ENCODE peak calls at places on chromosome 12, in ten cellular contexts. N is endothelial cell; P is pons; Y is stimulated activated CD8-positive, alpha-beta memory T cell treated with anti-CD3 and anti-CD28 coated beads, Interleukin-7, amount 100 ng/mL, for 24 hours; A is stromal cell of bone marrow; K is fibroblast of the conjunctiva; U is cardiac fibroblast; M is chondrocyte; T is colonic mucosa; O is SW480. W is an unnamed sample.

GRCh38 chr12:130013771-130014484 is 110.1 kb upstream of the TMEM132D start:
- DNase-seq in A (no peak), T (peak; percentile 45), O (peak; percentile 52), K (peak; percentile 10), N (no peak), P (peak; percentile 77), U (peak; percentile 40), Y (peak; percentile 21), M (no peak), W (no peak)

GRCh38 chr12:104177663-104178501 is 37.7 kb upstream of the TXNRD1 start:
- DNase-seq in O (peak; percentile 56), M (no peak), U (peak; percentile 98), K (peak; percentile 98), Y (no peak), P (peak; percentile 8), T (peak; percentile 49), N (no peak), A (peak; percentile 97), W (no peak)

GRCh38 chr12:47218191-47218654 is 138.5 kb upstream of the AMIGO2 start:
- DNase-seq in A (no peak), M (no peak), O (no peak), N (no peak), T (no peak), K (no peak), P (peak; percentile 30), Y (no peak), U (no peak), W (no peak)

GRCh38 chr12:109604902-109605536 is 31.4 kb downstream of the MVK start:
- DNase-seq in O (no peak), Y (no peak), A (no peak), U (no peak), M (no peak), K (no peak), N (no peak), T (no peak), P (no peak), W (no peak)

GRCh38 chr12:91483471-91483985 is 300.9 kb upstream of the DCN start:
- DNase-seq in P (no peak), U (peak; percentile 36), N (no peak), K (no peak), O (no peak), T (no peak), Y (no peak), A (no peak), M (no peak), W (no peak)

GRCh38 chr12:56565510-56566101 is 44.0 kb downstream of the RBMS2 start:
- DNase-seq in K (peak; percentile 75), M (no peak), N (peak; percentile 72), O (no peak), U (peak; percentile 87), T (peak; percentile 76), A (peak; percentile 79), P (peak; percentile 44), Y (no peak), W (peak; percentile 71)

GRCh38 chr12:113825705-113826104 is 140.4 kb downstream of the RBM19 start:
- DNase-seq in A (no peak), Y (no peak), P (no peak), O (no peak), N (no peak), K (no peak), M (no peak), U (no peak), T (no peak), W (no peak)

GRCh38 chr12:15987696-15988095 is 76.6 kb downstream of the DERA start:
- DNase-seq in N (no peak), O (no peak), Y (no peak), K (no peak), T (no peak), M (no peak), A (no peak), P (no peak), U (no peak), W (no peak)

GRCh38 chr12:46669720-46670119 is 156.1 kb downstream of the SLC38A4 start:
- DNase-seq in M (no peak), P (no peak), N (no peak), U (no peak), K (no peak), Y (no peak), T (no peak), A (no peak), O (no peak), W (no peak)

GRCh38 chr12:96658075-96658474 is 168.7 kb downstream of the CFAP54 start:
- DNase-seq in K (no peak), A (no peak), Y (no peak), T (no peak), U (no peak), O (no peak), N (no peak), P (no peak), M (no peak), W (no peak)

GRCh38 chr12:65324551-65324950 is 46.1 kb downstream of the MSRB3 start:
- DNase-seq in N (no peak), A (no peak), O (no peak), M (no peak), T (no peak), U (no peak), P (no peak), Y (no peak), K (no peak), W (no peak)

GRCh38 chr12:64497903-64498302 is 46.0 kb downstream of the TBK1 start:
- DNase-seq in U (no peak), K (no peak), P (no peak), N (no peak), T (no peak), M (no peak), A (no peak), Y (no peak), O (no peak), W (no peak)

GRCh38 chr12:7096006-7096903 is 4.0 kb upstream of the C1R start:
- DNase-seq in Y (no peak), O (no peak), A (no peak), P (no peak), M (peak; percentile 65), T (no peak), K (no peak), U (no peak), N (no peak), W (no peak)

GRCh38 chr12:32457251-32458025 is 58.1 kb downstream of the FGD4 start:
- DNase-seq in T (no peak), U (peak; percentile 69), A (peak; percentile 6), P (no peak), Y (no peak), M (no peak), N (no peak), O (no peak), K (no peak), W (no peak)

GRCh38 chr12:70638639-70639349 is 1.6 kb upstream of the PTPRB start:
- DNase-seq in U (no peak), O (no peak), N (no peak), A (no peak), P (no peak), T (no peak), Y (no peak), M (no peak), K (no peak), W (no peak)

GRCh38 chr12:54357802-54358619 is 6.3 kb downstream of the GPR84 start:
- DNase-seq in T (no peak), O (no peak), P (peak; percentile 52), A (no peak), Y (no peak), K (no peak), M (no peak), N (no peak), U (peak; percentile 53), W (no peak)

GRCh38 chr12:111819191-111820158 is 22.6 kb upstream of the MAPKAPK5 start:
- DNase-seq in P (no peak), K (no peak), U (no peak), O (no peak), Y (no peak), A (no peak), T (peak; percentile 50), M (no peak), N (no peak), W (no peak)

GRCh38 chr12:17357396-17357795 is 732.6 kb downstream of the RERGL start:
- DNase-seq in N (no peak), M (no peak), P (no peak), K (no peak), U (no peak), T (no peak), O (no peak), A (no peak), Y (no peak), W (no peak)

GRCh38 chr12:132143328-132144071 is 619 bp downstream of the DDX51 start:
- DNase-seq in T (no peak), Y (no peak), P (no peak), O (no peak), N (no peak), K (no peak), A (no peak), M (peak; percentile 86), U (no peak), W (peak; percentile 82)

GRCh38 chr12:5969156-5969973 is 24.3 kb upstream of the ANO2 start:
- DNase-seq in T (peak; percentile 9), U (no peak), Y (no peak), M (no peak), K (no peak), P (no peak), A (no peak), N (no peak), O (no peak), W (no peak)

GRCh38 chr12:58378038-58378437 is 436.7 kb downstream of the ATP23 start:
- DNase-seq in M (no peak), U (peak; percentile 64), K (peak; percentile 33), Y (no peak), T (no peak), A (no peak), O (no peak), P (no peak), N (no peak), W (no peak)

GRCh38 chr12:4449862-4450222 is 4.2 kb upstream of the FGF6 start:
- DNase-seq in N (no peak), K (no peak), P (no peak), M (no peak), O (no peak), T (no peak), U (no peak), Y (no peak), A (no peak), W (no peak)

GRCh38 chr12:666766-667308 is 3.6 kb upstream of the NINJ2 start:
- DNase-seq in A (no peak), K (no peak), N (no peak), P (no peak), T (no peak), U (peak; percentile 51), O (peak; percentile 54), Y (no peak), M (no peak), W (no peak)

GRCh38 chr12:39587247-39587646 is 32.4 kb downstream of the ABCD2 start:
- DNase-seq in Y (no peak), P (no peak), U (peak; percentile 52), K (no peak), A (no peak), T (no peak), N (no peak), M (no peak), O (no peak), W (no peak)

GRCh38 chr12:90290980-90291975 is 582.6 kb upstream of the ATP2B1 start:
- DNase-seq in U (no peak), T (no peak), N (no peak), O (no peak), P (no peak), K (no peak), Y (no peak), M (no peak), A (no peak), W (no peak)

GRCh38 chr12:6843118-6843902 is 2.6 kb downstream of the GNB3 start:
- DNase-seq in Y (no peak), O (peak; percentile 41), K (no peak), M (no peak), N (peak; percentile 36), P (no peak), A (no peak), T (no peak), U (no peak), W (no peak)

GRCh38 chr12:126383506-126383905 is 1318.3 kb downstream of the AACS start:
- DNase-seq in M (no peak), Y (no peak), K (no peak), A (no peak), P (no peak), N (no peak), T (no peak), U (no peak), O (no peak), W (no peak)

GRCh38 chr12:103272949-103273348 is 222.8 kb downstream of the C12orf42 start:
- DNase-seq in N (no peak), K (no peak), T (no peak), P (no peak), O (peak; percentile 9), U (no peak), Y (no peak), A (no peak), M (no peak), W (no peak)

W was measured in left lung.